ENCODE peak calls at places on chromosomes 5 and 9, in six cellular contexts. J is GM13977; Q is GM19239; M is stomach; T is immature natural killer cell; U is activated CD8-positive, alpha-beta T cell treated with anti-CD3 and anti-CD28 coated beads for 36 hours. I is an unnamed sample.
A peak's percentile ranks its signal among the peaks of the same experiment; 100 is the strongest.

GRCh38 chr9:4382722-4383317 is 83.0 kb upstream of the GLIS3 start:
- DNase-seq in J (peak; percentile 31), Q (peak; percentile 19), M (no peak), T (peak; percentile 12), U (no peak), I (no peak)

GRCh38 chr5:115069087-115069968 is 100.4 kb downstream of the TRIM36 start:
- DNase-seq in J (peak; percentile 7), Q (no peak), M (peak; percentile 26), T (peak; percentile 23), U (peak; percentile 10), I (no peak)

GRCh38 chr5:141382469-141383294 is at the start of gene PCDHGA7:
- DNase-seq in J (no peak), Q (no peak), M (no peak), T (peak; percentile 32), U (no peak), I (no peak)

GRCh38 chr5:165805756-165806155 is 2300.3 kb downstream of the MAT2B start:
- DNase-seq in J (no peak), Q (no peak), M (no peak), T (no peak), U (no peak), I (no peak)

GRCh38 chr9:117763314-117763713 is 59.1 kb downstream of the TLR4 start:
- DNase-seq in J (no peak), Q (no peak), M (no peak), T (no peak), U (peak; percentile 20), I (no peak)

GRCh38 chr5:101326766-101327165 is 423.7 kb upstream of the ST8SIA4 start:
- DNase-seq in J (no peak), Q (no peak), M (no peak), T (no peak), U (no peak), I (no peak)

GRCh38 chr5:171627936-171628335 is 157.7 kb upstream of the SMIM23 start:
- DNase-seq in J (no peak), Q (no peak), M (no peak), T (no peak), U (no peak), I (no peak)

GRCh38 chr5:142960309-142960696 is 190.1 kb downstream of the ARHGAP26 start:
- DNase-seq in J (no peak), Q (no peak), M (no peak), T (no peak), U (no peak), I (no peak)

GRCh38 chr9:134571946-134572914 is 69.4 kb upstream of the COL5A1 start:
- DNase-seq in J (no peak), Q (no peak), M (peak; percentile 14), T (no peak), U (peak; percentile 30), I (no peak)

GRCh38 chr5:8923516-8923915 is 622.4 kb downstream of the SEMA5A start:
- DNase-seq in J (no peak), Q (no peak), M (no peak), T (no peak), U (no peak), I (no peak)

GRCh38 chr5:157485811-157486739 is 26.1 kb downstream of the NIPAL4 start:
- DNase-seq in J (peak; percentile 34), Q (no peak), M (no peak), T (no peak), U (no peak), I (no peak)

GRCh38 chr5:124544366-124545055 is 201.9 kb downstream of the ZNF608 start:
- DNase-seq in J (peak; percentile 29), Q (no peak), M (no peak), T (no peak), U (no peak), I (no peak)

GRCh38 chr5:32290922-32291321 is 21.8 kb downstream of the MTMR12 start:
- DNase-seq in J (no peak), Q (no peak), M (no peak), T (no peak), U (no peak), I (no peak)

GRCh38 chr5:154406231-154406630 is 39.6 kb upstream of the SAP30L start:
- DNase-seq in J (no peak), Q (no peak), M (no peak), T (no peak), U (no peak), I (no peak)

GRCh38 chr9:136658849-136659535 is 3.7 kb upstream of the EGFL7 start:
- DNase-seq in J (no peak), Q (no peak), M (no peak), T (no peak), U (peak; percentile 53), I (no peak)